ENCODE peak calls at places on chromosomes 11 and 22, in ten cellular contexts. A is BJ, Z is GM10248, U is IMR-90, H is BE2C, R is Calu3, P is PC-9, J is choroid plexus epithelial cell, T is DND-41, F is neural crest cell. G is an unnamed sample.

GRCh38 chr11:120505801-120506425 is 5.6 kb upstream of the GRIK4 start:
- DNase-seq in A (no peak), Z (no peak), U (no peak), H (no peak), R (no peak), P (no peak), J (no peak), T (no peak), F (no peak), G (no peak)

GRCh38 chr22:50215297-50216049 is 14.7 kb downstream of the SELENOO start:
- DNase-seq in A (no peak), Z (no peak), U (no peak), H (no peak), R (no peak), P (no peak), J (no peak), T (no peak), F (no peak), G (no peak)

GRCh38 chr11:65903068-65903481 is 2.9 kb upstream of the FOSL1 start:
- DNase-seq in A (peak), Z (no peak), U (peak), H (no peak), R (peak), P (peak), J (peak), T (no peak), F (no peak), G (no peak)

GRCh38 chr22:17366830-17367229 is 2.4 kb upstream of the CECR2 start:
- DNase-seq in A (no peak), Z (peak), U (no peak), H (peak), R (peak), P (no peak), J (peak), T (peak), F (peak), G (peak)

GRCh38 chr22:46737976-46738641 is at the start of gene CERK:
- DNase-seq in A (no peak), Z (peak), U (peak), H (peak), R (peak), P (peak), J (peak), T (peak), F (peak), G (peak)

GRCh38 chr11:89477175-89477574 is 14.0 kb downstream of the NOX4 start:
- DNase-seq in A (no peak), Z (no peak), U (no peak), H (no peak), R (peak), P (no peak), J (no peak), T (no peak), F (no peak), G (no peak)

GRCh38 chr11:69888671-69889076 is 69.5 kb upstream of the FGF3 start:
- DNase-seq in A (no peak), Z (peak), U (peak), H (peak), R (peak), P (peak), J (peak), T (peak), F (peak), G (peak)

GRCh38 chr11:134536219-134536618 is 124.2 kb upstream of the B3GAT1 start:
- DNase-seq in A (no peak), Z (no peak), U (no peak), H (no peak), R (no peak), P (no peak), J (no peak), T (no peak), F (no peak), G (no peak)

DNA sequence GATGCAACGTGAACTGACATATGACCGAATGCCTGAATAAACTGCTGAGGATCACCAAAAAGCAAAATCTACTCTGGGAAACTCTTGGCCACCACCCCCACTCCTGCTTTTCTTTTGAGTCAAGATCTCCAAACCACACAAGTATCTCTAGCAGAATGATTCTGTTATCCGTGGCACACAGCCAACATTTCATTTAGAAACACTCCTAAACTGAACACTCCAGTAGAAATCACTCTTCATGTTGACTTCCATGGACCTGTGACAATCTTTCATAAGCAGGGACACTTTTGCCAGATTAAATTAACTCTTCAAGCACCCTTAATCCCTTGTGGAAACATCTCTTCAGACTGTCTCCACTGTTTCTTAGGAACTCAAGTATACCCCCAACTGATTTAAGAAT is 44.4 kb downstream of the VSIG10L2 start:
- DNase-seq in A (no peak), Z (no peak), U (peak), H (no peak), R (no peak), P (no peak), J (peak), T (no peak), F (no peak), G (no peak)
- TF ChIP-seq CTCF in A (no peak), Z (no peak), U (no peak), H (no peak), R (no peak), P (no peak), J (no peak), T (no peak), F (no peak), G (no peak)

GRCh38 chr11:64092119-64092760 is 56.5 kb downstream of the FLRT1 start:
- DNase-seq in A (no peak), Z (no peak), U (no peak), H (no peak), R (no peak), P (no peak), J (no peak), T (no peak), F (no peak), G (no peak)

GRCh38 chr11:64089915-64090810 is 54.4 kb downstream of the FLRT1 start:
- DNase-seq in A (no peak), Z (no peak), U (no peak), H (no peak), R (no peak), P (no peak), J (no peak), T (peak), F (no peak), G (no peak)

GRCh38 chr11:64092761-64093136 is 57.0 kb downstream of the FLRT1 start:
- DNase-seq in A (no peak), Z (no peak), U (no peak), H (no peak), R (no peak), P (no peak), J (no peak), T (no peak), F (no peak), G (no peak)

GRCh38 chr11:64089493-64089892 is 53.8 kb downstream of the FLRT1 start:
- DNase-seq in A (no peak), Z (no peak), U (no peak), H (no peak), R (no peak), P (no peak), J (no peak), T (no peak), F (no peak), G (no peak)

DNA sequence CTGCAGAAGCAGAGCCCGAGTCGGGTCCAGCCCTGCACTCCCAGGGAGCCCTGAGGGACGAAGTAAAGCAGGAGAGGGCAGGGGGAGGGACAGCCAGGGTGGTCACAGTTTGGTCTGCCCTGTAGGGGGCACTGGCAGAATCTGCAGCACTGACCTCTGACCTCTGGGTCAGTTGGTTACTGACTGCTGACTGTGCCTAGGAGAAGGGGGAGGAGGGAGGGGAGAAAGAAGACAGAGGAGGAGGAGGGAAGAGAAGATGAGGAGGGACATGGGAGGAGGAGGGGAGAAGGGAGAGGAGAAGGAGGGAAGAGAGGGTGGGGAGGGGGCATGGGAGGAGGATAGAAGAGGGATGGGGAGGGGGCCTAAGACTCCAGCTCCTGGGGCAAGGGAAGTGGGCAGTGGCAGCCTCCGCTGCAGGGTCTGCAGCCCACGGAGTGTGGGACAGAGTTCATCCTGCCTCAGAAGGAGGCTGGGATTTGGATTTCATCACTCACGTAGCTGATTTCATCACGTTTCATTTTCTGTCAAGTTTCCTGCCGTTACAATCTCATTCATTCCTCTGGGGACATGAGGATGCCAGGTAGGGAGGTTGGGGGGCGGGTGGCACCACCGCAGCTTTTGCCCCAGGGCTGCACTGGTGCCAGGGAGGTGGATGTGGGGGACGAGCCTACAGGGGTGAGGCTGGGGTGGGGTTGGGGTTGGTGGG is 55.2 kb downstream of the FLRT1 start:
- DNase-seq in A (no peak), Z (no peak), U (peak), H (no peak), R (no peak), P (no peak), J (peak), T (peak), F (peak), G (no peak)
- TF ChIP-seq CTCF in A (peak), Z (no peak), U (no peak), H (no peak), R (no peak), P (no peak), J (peak), T (peak), F (no peak), G (no peak)

DNA sequence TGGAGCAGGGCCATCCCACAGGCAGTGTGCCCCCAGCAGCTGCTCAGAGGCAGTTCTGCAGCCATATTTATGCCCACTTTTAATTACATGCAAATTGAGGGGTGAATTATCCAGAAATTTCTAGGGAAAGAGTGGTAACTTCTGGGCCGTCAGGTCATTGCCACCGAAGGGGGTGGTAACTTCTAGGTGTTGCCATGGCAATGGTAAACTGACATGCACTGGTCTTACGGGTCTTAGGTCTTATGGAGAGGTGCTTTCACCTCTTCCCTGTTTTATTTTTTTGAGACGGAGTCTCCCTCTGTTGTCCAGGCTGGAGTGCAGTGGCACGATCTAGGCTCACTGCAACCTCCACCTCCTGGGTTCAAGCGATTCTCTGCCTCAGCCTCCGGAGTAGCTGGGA is 3.8 kb upstream of the TMEM134 start:
- DNase-seq in A (no peak), Z (no peak), U (no peak), H (no peak), R (no peak), P (no peak), J (no peak), T (no peak), F (no peak), G (no peak)
- TF ChIP-seq CTCF in A (no peak), Z (no peak), U (no peak), H (no peak), R (no peak), P (no peak), J (no peak), T (no peak), F (no peak), G (no peak)

GRCh38 chr11:61671527-61671926 is 8.7 kb upstream of the DAGLA start:
- DNase-seq in A (no peak), Z (no peak), U (no peak), H (no peak), R (no peak), P (peak), J (no peak), T (no peak), F (no peak), G (no peak)
- TF ChIP-seq CTCF in A (peak), Z (no peak), U (peak), H (peak), R (peak), P (peak), J (peak), T (peak), F (peak), G (no peak)

DNA sequence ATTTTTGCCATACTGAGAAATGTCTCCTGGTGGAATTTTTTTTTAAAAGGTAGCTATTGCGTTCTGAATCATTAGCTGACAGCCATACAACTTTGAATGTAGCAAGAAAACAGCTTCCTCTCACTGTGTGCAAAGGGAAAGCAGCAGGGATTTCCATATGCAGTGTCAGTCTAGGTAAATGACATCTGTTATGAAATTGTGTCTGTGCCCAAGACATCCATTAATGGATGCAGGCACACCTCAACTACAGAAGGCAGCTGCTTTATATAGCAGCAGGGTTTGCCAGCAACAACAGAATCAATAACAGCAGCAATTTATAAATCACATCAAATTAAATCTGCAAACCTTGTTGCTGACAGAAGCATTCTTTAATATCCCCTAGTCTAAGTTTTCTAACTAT is 745.2 kb upstream of the RAG2 start:
- DNase-seq in A (no peak), Z (no peak), U (no peak), H (no peak), R (no peak), P (no peak), J (no peak), T (no peak), F (no peak), G (no peak)
- TF ChIP-seq CTCF in A (no peak), Z (no peak), U (no peak), H (no peak), R (no peak), P (no peak), J (no peak), T (no peak), F (no peak), G (no peak)

DNA sequence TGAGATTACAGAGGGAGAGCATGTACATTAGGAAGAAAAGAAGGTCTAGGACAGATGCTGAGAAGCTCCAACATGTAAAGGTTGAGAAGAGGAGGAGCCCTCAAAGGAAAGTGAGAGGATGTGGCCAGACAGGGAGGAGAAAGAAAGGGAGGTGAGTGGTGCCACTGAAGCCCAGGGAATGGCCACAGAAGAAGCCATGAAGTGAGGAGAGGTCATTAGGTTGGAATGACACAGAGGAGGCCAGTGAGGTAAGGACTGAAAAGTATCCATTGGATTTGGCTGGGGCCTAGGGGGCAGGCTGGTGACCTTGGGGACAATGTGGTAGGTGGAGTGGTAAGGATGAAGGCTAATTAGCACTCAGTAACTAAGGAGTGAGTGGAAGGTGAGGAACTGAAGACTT is 3.0 kb upstream of the DCHS1 start:
- DNase-seq in A (no peak), Z (no peak), U (no peak), H (no peak), R (no peak), P (no peak), J (no peak), T (no peak), F (no peak), G (no peak)
- TF ChIP-seq CTCF in A (no peak), Z (no peak), U (no peak), H (no peak), R (no peak), P (no peak), J (no peak), T (no peak), F (no peak), G (no peak)

GRCh38 chr11:68584097-68584496 is 100.2 kb upstream of the GAL start:
- DNase-seq in A (no peak), Z (peak), U (peak), H (peak), R (peak), P (peak), J (peak), T (peak), F (peak), G (peak)
- TF ChIP-seq CTCF in A (peak), Z (peak), U (peak), H (peak), R (peak), P (peak), J (peak), T (peak), F (peak), G (peak)

GRCh38 chr11:119101367-119101758 is 290 bp downstream of the DPAGT1 start:
- DNase-seq in A (no peak), Z (no peak), U (no peak), H (no peak), R (no peak), P (no peak), J (no peak), T (peak), F (no peak), G (peak)

GRCh38 chr11:119101759-119102423 is at the start of gene DPAGT1:
- DNase-seq in A (peak), Z (peak), U (peak), H (peak), R (peak), P (peak), J (peak), T (peak), F (peak), G (peak)

GRCh38 chr11:119100960-119101349 is 698 bp downstream of the DPAGT1 start:
- DNase-seq in A (no peak), Z (no peak), U (no peak), H (no peak), R (no peak), P (no peak), J (no peak), T (no peak), F (no peak), G (no peak)

GRCh38 chr11:119099707-119100106 is 1.9 kb downstream of the DPAGT1 start:
- DNase-seq in A (no peak), Z (no peak), U (no peak), H (no peak), R (no peak), P (no peak), J (no peak), T (no peak), F (no peak), G (no peak)

DNA sequence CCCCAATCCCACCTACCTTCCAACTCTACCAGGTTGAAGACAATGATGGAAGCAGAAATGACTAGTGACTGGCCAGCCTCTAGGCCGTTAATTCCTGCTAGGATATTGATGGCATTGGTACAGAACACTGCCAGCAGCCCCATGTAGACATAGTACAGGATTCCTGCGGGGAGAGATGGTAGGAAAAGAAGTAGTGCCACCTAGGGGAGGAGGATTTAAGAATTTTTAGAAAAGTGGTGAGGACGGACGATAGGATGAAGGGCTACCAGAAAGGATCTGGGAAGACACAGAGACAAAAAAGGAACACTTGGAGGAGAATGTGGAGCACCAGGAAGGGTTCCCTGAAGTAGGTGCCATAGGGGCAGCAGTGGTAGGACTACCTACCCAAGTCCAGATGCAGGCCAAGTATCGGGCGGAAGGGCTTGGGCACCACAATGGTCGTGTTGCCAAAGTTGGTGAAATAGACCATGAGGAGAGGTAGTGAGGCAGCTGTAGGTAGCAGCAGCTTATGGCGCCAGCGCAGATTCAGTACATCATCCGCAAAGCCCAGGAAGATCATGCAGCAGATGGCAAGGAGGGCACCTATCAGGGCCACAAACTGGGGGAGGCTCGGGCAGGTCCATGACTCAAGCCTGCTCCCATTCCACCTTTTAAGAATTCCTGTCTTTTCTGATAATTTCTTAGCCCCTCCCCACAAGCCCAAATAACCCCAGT is 1.2 kb downstream of the DPAGT1 start:
- DNase-seq in A (no peak), Z (no peak), U (peak), H (peak), R (peak), P (no peak), J (peak), T (no peak), F (no peak), G (no peak)
- TF ChIP-seq CTCF in A (peak), Z (peak), U (peak), H (peak), R (peak), P (peak), J (peak), T (peak), F (peak), G (peak)

G was measured in nephron progenitor cell.